ENCODE peak calls at places on chromosomes 16 and 17, in six cellular contexts. L is breast epithelium, T is tibial nerve, C is A549, G is transverse colon, M is esophagus squamous epithelium. Q is an unnamed sample.

GRCh38 chr17:50301891-50302584 is 27.8 kb downstream of the TMEM92 start:
- DNase-seq in L (no peak), T (no peak), C (no peak), G (no peak), M (no peak), Q (no peak)

GRCh38 chr17:37400505-37400904 is 6.1 kb downstream of the ACACA start:
- DNase-seq in L (no peak), T (no peak), C (no peak), G (no peak), M (no peak), Q (no peak)

GRCh38 chr17:46063239-46063638 is 64.2 kb downstream of the STH start:
- DNase-seq in L (no peak), T (no peak), C (peak; percentile 84), G (no peak), M (no peak), Q (no peak)

GRCh38 chr17:489758-490329 is 137.2 kb upstream of the RPH3AL start:
- DNase-seq in L (no peak), T (no peak), C (peak; percentile 58), G (peak; percentile 69), M (no peak), Q (no peak)

GRCh38 chr16:85566502-85567100 is 46.5 kb upstream of the GSE1 start:
- DNase-seq in L (no peak), T (no peak), C (no peak), G (peak; percentile 55), M (no peak), Q (no peak)

GRCh38 chr16:57630931-57631845 is 2.8 kb downstream of the ADGRG1 start:
- DNase-seq in L (no peak), T (no peak), C (no peak), G (no peak), M (no peak), Q (no peak)

GRCh38 chr17:234163-235047 is 53.0 kb upstream of the DOC2B start:
- DNase-seq in L (peak; percentile 35), T (no peak), C (no peak), G (peak; percentile 21), M (no peak), Q (peak; percentile 5)

GRCh38 chr17:61122356-61122913 is 277.2 kb upstream of the TBX2 start:
- DNase-seq in L (no peak), T (no peak), C (no peak), G (no peak), M (no peak), Q (no peak)

GRCh38 chr16:57675752-57676623 is 7.9 kb downstream of the ADGRG3 start:
- DNase-seq in L (no peak), T (no peak), C (no peak), G (no peak), M (no peak), Q (no peak)

GRCh38 chr17:17783825-17784598 is 52.8 kb downstream of the SREBF1 start:
- DNase-seq in L (no peak), T (peak; percentile 43), C (no peak), G (peak; percentile 38), M (no peak), Q (peak; percentile 66)

GRCh38 chr16:25235991-25236390 is 19.2 kb downstream of the AQP8 start:
- DNase-seq in L (no peak), T (no peak), C (no peak), G (no peak), M (no peak), Q (no peak)

GRCh38 chr16:9260665-9261064 is 169.2 kb downstream of the HAPSTR1 start:
- DNase-seq in L (no peak), T (peak; percentile 10), C (no peak), G (peak; percentile 37), M (no peak), Q (no peak)

GRCh38 chr17:79975498-79976134 is 60.1 kb downstream of the TBC1D16 start:
- DNase-seq in L (no peak), T (no peak), C (no peak), G (no peak), M (no peak), Q (no peak)

GRCh38 chr16:1345087-1345486 is 6.6 kb downstream of the TSR3 start:
- DNase-seq in L (no peak), T (no peak), C (no peak), G (no peak), M (no peak), Q (no peak)
- TF ChIP-seq POLR2A in L (no peak), T (no peak), C (no peak), G (no peak), M (no peak), Q (no peak)

DNA sequence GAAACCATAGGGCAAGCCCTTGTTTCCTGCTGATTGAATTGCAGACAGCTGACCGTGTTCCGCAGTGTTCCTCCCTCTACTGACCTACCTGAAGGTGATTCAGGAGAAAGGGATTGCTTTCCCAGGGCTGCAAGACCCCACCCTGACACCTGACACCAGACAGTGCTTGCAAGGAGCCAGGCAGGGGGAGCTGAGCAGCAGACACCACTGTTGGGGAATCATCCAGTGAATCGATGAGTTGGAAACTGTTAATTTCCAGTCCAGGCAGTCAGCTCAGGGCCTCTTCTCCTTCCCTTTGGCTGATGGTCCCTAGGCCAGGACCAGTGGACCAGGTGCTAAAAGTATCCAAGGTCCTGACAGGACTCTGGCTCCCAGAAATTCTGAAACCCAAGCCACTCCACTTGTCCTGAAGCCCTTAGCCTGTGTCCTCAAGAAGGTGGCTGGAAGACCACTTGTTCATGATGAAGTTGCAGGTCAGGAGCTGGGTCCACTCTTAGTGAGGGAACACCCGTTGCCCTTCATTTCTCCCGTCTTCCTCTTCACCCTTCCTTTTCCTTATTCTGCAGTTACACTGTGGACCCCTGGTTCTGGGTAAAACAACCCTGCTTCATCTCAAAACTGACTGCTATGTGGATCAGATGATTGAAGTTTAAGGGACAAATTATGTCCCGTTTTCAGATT is 9.5 kb upstream of the UNK start:
- DNase-seq in L (peak; percentile 49), T (no peak), C (no peak), G (peak; percentile 13), M (no peak), Q (no peak)
- TF ChIP-seq POLR2A in L (peak; percentile 32), T (no peak), C (no peak), G (peak; percentile 41), M (no peak), Q (no peak)

GRCh38 chr17:82230627-82231311 is 1.9 kb downstream of the SLC16A3 start:
- DNase-seq in L (no peak), T (peak; percentile 71), C (peak; percentile 79), G (peak; percentile 92), M (no peak), Q (peak; percentile 82)
- TF ChIP-seq POLR2A in L (no peak), T (no peak), C (no peak), G (peak; percentile 26), M (peak; percentile 30), Q (peak; percentile 18)

DNA sequence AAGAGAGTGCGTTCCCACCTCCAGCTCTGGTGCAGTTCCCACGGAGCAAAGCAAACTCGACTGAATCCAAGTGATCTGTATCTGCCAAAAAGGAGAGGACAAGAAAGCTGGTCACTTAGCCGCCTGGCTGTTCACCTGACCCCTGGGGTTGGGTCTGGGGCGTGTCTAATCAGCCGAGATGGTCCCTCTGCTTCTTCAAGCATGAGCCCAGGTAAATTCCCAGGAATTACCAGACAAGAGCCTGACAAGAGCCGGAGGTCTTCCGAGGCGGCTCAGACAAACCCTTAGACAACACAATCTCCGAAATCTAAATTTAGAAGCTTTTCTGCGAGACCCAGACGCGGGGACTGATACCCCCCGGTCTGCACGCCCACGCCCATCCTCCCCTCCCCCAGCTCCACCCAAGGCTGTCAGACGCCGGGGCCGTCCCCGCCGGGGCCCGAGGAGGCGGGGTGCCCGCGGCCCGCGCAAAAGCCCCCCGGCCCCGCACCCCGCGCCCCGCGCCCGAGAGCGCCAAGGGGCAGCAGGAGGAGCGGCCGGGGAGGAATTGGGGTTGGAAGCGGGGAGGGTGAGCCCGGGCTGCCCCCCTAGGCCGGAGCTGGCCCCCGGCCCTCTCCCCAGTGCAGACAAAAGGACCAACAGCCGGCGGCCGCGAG is 661 bp downstream of the ZNF821 start:
- DNase-seq in L (no peak), T (peak; percentile 17), C (no peak), G (peak; percentile 61), M (no peak), Q (peak; percentile 40)
- TF ChIP-seq POLR2A in L (no peak), T (no peak), C (no peak), G (no peak), M (no peak), Q (no peak)

GRCh38 chr17:38702166-38702899 is 2.7 kb upstream of the MLLT6 start:
- DNase-seq in L (peak; percentile 92), T (peak; percentile 78), C (peak; percentile 94), G (peak; percentile 91), M (peak; percentile 44), Q (peak; percentile 88)
- TF ChIP-seq POLR2A in L (peak; percentile 77), T (peak; percentile 76), C (peak; percentile 85), G (peak; percentile 87), M (peak; percentile 85), Q (peak; percentile 85)

GRCh38 chr17:2055494-2056220 is 754 bp downstream of the HIC1 start:
- DNase-seq in L (no peak), T (no peak), C (no peak), G (peak; percentile 39), M (no peak), Q (peak; percentile 50)
- TF ChIP-seq POLR2A in L (no peak), T (no peak), C (no peak), G (no peak), M (no peak), Q (no peak)

GRCh38 chr16:68073902-68074760 is 11.0 kb upstream of the NFATC3 start:
- DNase-seq in L (no peak), T (no peak), C (no peak), G (no peak), M (no peak), Q (no peak)
- TF ChIP-seq POLR2A in L (no peak), T (no peak), C (no peak), G (no peak), M (no peak), Q (no peak)

GRCh38 chr17:59565959-59566324 is 532 bp downstream of the DHX40 start:
- DNase-seq in L (no peak), T (peak; percentile 34), C (peak; percentile 95), G (peak; percentile 46), M (peak; percentile 1), Q (no peak)

GRCh38 chr17:59561042-59561441 is 4.4 kb upstream of the DHX40 start:
- DNase-seq in L (no peak), T (no peak), C (peak; percentile 56), G (no peak), M (no peak), Q (no peak)

GRCh38 chr17:59565171-59565958 is at the start of gene DHX40:
- DNase-seq in L (peak; percentile 93), T (peak; percentile 93), C (peak; percentile 95), G (peak; percentile 95), M (peak; percentile 80), Q (peak; percentile 96)
- TF ChIP-seq POLR2A in L (no peak), T (peak; percentile 60), C (peak; percentile 52), G (peak; percentile 70), M (peak; percentile 57), Q (peak; percentile 58)

GRCh38 chr17:82031885-82032627 is 578 bp downstream of the RAC3 start:
- DNase-seq in L (no peak), T (no peak), C (no peak), G (peak; percentile 80), M (no peak), Q (no peak)
- TF ChIP-seq POLR2A in L (no peak), T (no peak), C (no peak), G (no peak), M (no peak), Q (no peak)

Q was measured in uterus.